ENCODE peak calls at places on chromosomes 16 and 17, in six cellular contexts. O is NCI-H1105; N is activated T-cell treated with anti-CD3 and anti-CD28 coated beads, Interleukin-2, amount 50 U/mL, for 72 hours; M is cardiac muscle cell; T is tibial nerve; L is NCI-H510A treated with DMSO at 0.1 percent for 48 hours. U is an unnamed sample.
A peak's percentile ranks its signal among the peaks of the same experiment; 100 is the strongest.

GRCh38 chr16:33059206-33059605 is 134.8 kb upstream of the TP53TG3C start:
- DNase-seq in O (no peak), N (no peak), M (no peak), T (no peak), L (no peak), U (no peak)

GRCh38 chr17:36661047-36661666 is 59.8 kb downstream of the MRM1 start:
- DNase-seq in O (peak; percentile 15), N (no peak), M (no peak), T (no peak), L (no peak), U (no peak)

GRCh38 chr17:72358465-72358864 is 237.6 kb downstream of the SOX9 start:
- DNase-seq in O (no peak), N (no peak), M (no peak), T (no peak), L (no peak), U (no peak)

GRCh38 chr16:83713597-83713996 is 94.2 kb upstream of the HSBP1 start:
- DNase-seq in O (no peak), N (no peak), M (no peak), T (no peak), L (peak; percentile 78), U (peak; percentile 21)

GRCh38 chr17:75488693-75489510 is 26.4 kb downstream of the CASKIN2 start:
- DNase-seq in O (no peak), N (no peak), M (no peak), T (no peak), L (no peak), U (no peak)

GRCh38 chr16:55501549-55502322 is 7.1 kb upstream of the LPCAT2 start:
- DNase-seq in O (no peak), N (no peak), M (peak; percentile 28), T (peak; percentile 4), L (no peak), U (no peak)

GRCh38 chr16:24896439-24896838 is 50.7 kb downstream of the SLC5A11 start:
- DNase-seq in O (no peak), N (no peak), M (no peak), T (no peak), L (no peak), U (no peak)

GRCh38 chr16:77459534-77460412 is 24.9 kb upstream of the ADAMTS18 start:
- DNase-seq in O (no peak), N (no peak), M (no peak), T (no peak), L (peak; percentile 53), U (no peak)

GRCh38 chr17:76682306-76682705 is 28.5 kb downstream of the MXRA7 start:
- DNase-seq in O (no peak), N (no peak), M (peak; percentile 94), T (peak; percentile 43), L (no peak), U (no peak)

GRCh38 chr17:1043601-1044251 is 46.8 kb downstream of the TIMM22 start:
- DNase-seq in O (no peak), N (no peak), M (peak; percentile 68), T (no peak), L (no peak), U (no peak)

GRCh38 chr17:75365931-75366275 is 39.6 kb downstream of the GRB2 start:
- DNase-seq in O (no peak), N (no peak), M (no peak), T (no peak), L (no peak), U (no peak)

GRCh38 chr16:51666821-51667220 is 515.8 kb upstream of the SALL1 start:
- DNase-seq in O (no peak), N (no peak), M (no peak), T (no peak), L (no peak), U (peak; percentile 27)

GRCh38 chr16:70158261-70158939 is 15.2 kb upstream of the CLEC18C start:
- DNase-seq in O (no peak), N (no peak), M (no peak), T (no peak), L (no peak), U (no peak)

GRCh38 chr16:30185141-30185682 is 1.8 kb downstream of the CORO1A start:
- DNase-seq in O (no peak), N (peak; percentile 43), M (no peak), T (no peak), L (no peak), U (no peak)

GRCh38 chr17:62630365-62631085 is 3.1 kb downstream of the MRC2 start:
- DNase-seq in O (no peak), N (no peak), M (peak; percentile 19), T (no peak), L (no peak), U (no peak)

GRCh38 chr16:31135535-31136286 is at the start of gene PRSS8:
- DNase-seq in O (peak; percentile 2), N (no peak), M (no peak), T (no peak), L (no peak), U (no peak)

GRCh38 chr17:76451480-76451879 is 1.5 kb downstream of the UBE2O start:
- DNase-seq in O (no peak), N (no peak), M (no peak), T (no peak), L (no peak), U (no peak)

GRCh38 chr17:7852919-7853692 is 1.8 kb upstream of the TMEM88 start:
- DNase-seq in O (no peak), N (no peak), M (no peak), T (no peak), L (no peak), U (no peak)

GRCh38 chr17:3695723-3696411 is at the start of gene P2RX5:
- DNase-seq in O (no peak), N (peak; percentile 51), M (peak; percentile 13), T (no peak), L (no peak), U (no peak)

GRCh38 chr17:81108220-81108619 is 57.1 kb upstream of the PVALEF start:
- DNase-seq in O (no peak), N (no peak), M (no peak), T (no peak), L (no peak), U (no peak)

GRCh38 chr17:8758137-8758596 is at the start of gene SPDYE4:
- DNase-seq in O (no peak), N (no peak), M (no peak), T (no peak), L (no peak), U (no peak)

GRCh38 chr17:5672815-5673430 is 88.6 kb upstream of the NLRP1 start:
- DNase-seq in O (no peak), N (peak; percentile 6), M (no peak), T (no peak), L (no peak), U (no peak)

GRCh38 chr17:42541041-42541833 is 5.2 kb downstream of the NAGLU start:
- DNase-seq in O (no peak), N (no peak), M (no peak), T (no peak), L (no peak), U (no peak)

GRCh38 chr16:77660311-77660710 is 62.0 kb upstream of the NUDT7 start:
- DNase-seq in O (peak; percentile 25), N (no peak), M (peak; percentile 61), T (no peak), L (peak; percentile 52), U (peak; percentile 60)

GRCh38 chr17:39979865-39980401 is 674 bp upstream of the PSMD3 start:
- DNase-seq in O (peak; percentile 12), N (no peak), M (peak; percentile 48), T (no peak), L (peak; percentile 54), U (no peak)

GRCh38 chr16:50519001-50519400 is 29.2 kb upstream of the NKD1 start:
- DNase-seq in O (no peak), N (no peak), M (no peak), T (no peak), L (no peak), U (no peak)

GRCh38 chr17:75664099-75664549 is 2.8 kb downstream of the RECQL5 start:
- DNase-seq in O (no peak), N (no peak), M (no peak), T (no peak), L (no peak), U (no peak)

GRCh38 chr16:87864331-87864989 is 4.8 kb downstream of the SLC7A5 start:
- DNase-seq in O (no peak), N (no peak), M (no peak), T (no peak), L (no peak), U (no peak)

U was measured in H4.